ENCODE peak calls at places on chromosomes 12 and 14, in nine cellular contexts. F is lung, B is fibroblast of lung, I is tibial artery, P is endothelial cell of umbilical vein, X is uterus, U is suprapubic skin, A is psoas muscle, Q is adrenal gland. H is an unnamed sample. For H3K4me1, the result is how much of the 10 kb centered on the place peaks cover.

GRCh38 chr14:65302571-65303184 is 109.9 kb upstream of the FUT8 start:
- DNase-seq in F (no peak), A (no peak), X (no peak), P (no peak), U (no peak), B (no peak), Q (no peak), I (no peak), H (no peak)

GRCh38 chr12:132351751-132352495 is 22.5 kb upstream of the GALNT9 start:
- DNase-seq in X (no peak), A (peak), Q (no peak), B (no peak), P (no peak), U (no peak), F (no peak), I (no peak), H (no peak)

GRCh38 chr12:126784328-126784921 is 1482.5 kb upstream of the TMEM132C start:
- DNase-seq in X (no peak), B (no peak), I (no peak), F (no peak), P (no peak), U (no peak), Q (peak), A (no peak), H (no peak)

GRCh38 chr14:23551266-23552028 is at the start of gene ZFHX2:
- DNase-seq in U (no peak), A (peak), Q (peak), F (peak), I (peak), X (peak), P (peak), B (peak), H (peak)

GRCh38 chr14:29350496-29350895 is 577.2 kb downstream of the PRKD1 start:
- DNase-seq in F (no peak), A (no peak), U (no peak), I (no peak), P (no peak), X (no peak), Q (no peak), B (no peak), H (no peak)

GRCh38 chr12:32302218-32302826 is 97.0 kb upstream of the FGD4 start:
- DNase-seq in A (no peak), F (no peak), P (peak), I (no peak), X (no peak), Q (no peak), U (no peak), B (peak), H (no peak)

GRCh38 chr12:868722-869121 is 80.8 kb downstream of the RAD52 start:
- DNase-seq in Q (no peak), I (no peak), A (no peak), B (no peak), F (no peak), P (no peak), X (no peak), U (no peak), H (no peak)

GRCh38 chr14:95849761-95850160 is 26.9 kb upstream of the TUNAR start:
- DNase-seq in U (no peak), B (no peak), I (no peak), X (no peak), A (no peak), F (no peak), Q (no peak), P (no peak), H (peak)

GRCh38 chr14:33754264-33754663 is 196.6 kb downstream of the EGLN3 start:
- DNase-seq in I (no peak), F (no peak), P (no peak), B (no peak), A (no peak), Q (no peak), U (no peak), X (no peak), H (no peak)

GRCh38 chr12:105348561-105348960 is 18.1 kb downstream of the C12orf75 start:
- DNase-seq in U (no peak), B (peak), X (no peak), Q (no peak), P (no peak), F (no peak), I (no peak), A (no peak), H (no peak)

GRCh38 chr14:93090826-93091583 is 24.7 kb downstream of the ITPK1 start:
- DNase-seq in B (no peak), I (no peak), P (no peak), A (no peak), F (no peak), X (peak), U (no peak), Q (no peak), H (no peak)

GRCh38 chr12:75526655-75527511 is 15.5 kb upstream of the KRR1 start:
- DNase-seq in U (no peak), Q (no peak), I (no peak), A (no peak), X (no peak), P (peak), F (no peak), B (peak), H (no peak)

GRCh38 chr14:101355284-101355683 is 206.0 kb upstream of the DIO3 start:
- DNase-seq in B (no peak), Q (no peak), X (peak), I (no peak), A (no peak), F (peak), U (peak), P (no peak), H (peak)

GRCh38 chr14:28609228-28609828 is 157.3 kb upstream of the FOXG1 start:
- DNase-seq in F (no peak), B (peak), Q (peak), I (no peak), X (no peak), A (peak), U (no peak), P (peak), H (no peak)

GRCh38 chr14:95146079-95146771 is 11.1 kb downstream of the DICER1 start:
- DNase-seq in B (no peak), F (no peak), P (no peak), A (no peak), U (no peak), X (no peak), I (no peak), Q (no peak), H (no peak)

GRCh38 chr12:21169878-21170472 is 39.0 kb downstream of the SLCO1B1 start:
- DNase-seq in X (no peak), U (no peak), F (no peak), A (no peak), I (no peak), P (peak), B (peak), Q (no peak), H (no peak)

GRCh38 chr12:31343139-31343538 is 17.2 kb upstream of the SINHCAF start:
- DNase-seq in U (no peak), Q (no peak), P (no peak), F (no peak), I (no peak), B (no peak), X (no peak), A (no peak), H (no peak)

GRCh38 chr14:95946867-95947266 is 70.2 kb downstream of the TUNAR start:
- DNase-seq in I (no peak), A (no peak), F (no peak), Q (no peak), P (no peak), X (peak), U (no peak), B (no peak), H (no peak)

GRCh38 chr14:78153069-78153351 is 17.2 kb upstream of the NRXN3 start:
- DNase-seq in F (no peak), Q (no peak), I (no peak), U (no peak), A (no peak), P (no peak), X (no peak), B (no peak), H (no peak)

GRCh38 chr12:27999970-28000369 is 27.4 kb upstream of the PTHLH start:
- DNase-seq in A (no peak), P (no peak), U (no peak), I (no peak), B (no peak), X (no peak), Q (no peak), F (no peak), H (no peak)

GRCh38 chr14:31251028-31251958 is 43.7 kb upstream of the HECTD1 start:
- DNase-seq in F (no peak), I (no peak), B (no peak), A (no peak), X (no peak), Q (no peak), U (no peak), P (no peak), H (peak)

GRCh38 chr12:89208661-89209096 is 143.6 kb downstream of the DUSP6 start:
- DNase-seq in A (no peak), X (no peak), I (no peak), U (no peak), B (peak), P (no peak), F (no peak), Q (no peak), H (no peak)

GRCh38 chr14:91882776-91883175 is 15.4 kb upstream of the TC2N start:
- DNase-seq in A (no peak), I (no peak), U (no peak), B (no peak), X (no peak), P (no peak), Q (no peak), F (no peak), H (no peak)

GRCh38 chr12:91654087-91654486 is 471.5 kb upstream of the DCN start:
- DNase-seq in B (no peak), P (no peak), A (no peak), Q (no peak), U (no peak), F (no peak), X (no peak), I (no peak), H (no peak)

GRCh38 chr12:30753233-30753632 is 1.5 kb downstream of the CAPRIN2 start:
- DNase-seq in Q (no peak), F (no peak), A (no peak), P (peak), B (peak), X (no peak), I (no peak), U (no peak), H (no peak)

GRCh38 chr12:130713581-130713991 is 2.5 kb downstream of the RIMBP2 start:
- DNase-seq in P (no peak), Q (no peak), U (no peak), F (no peak), X (peak), A (no peak), B (no peak), I (no peak), H (no peak)

GRCh38 chr14:61308198-61308597 is 13.2 kb upstream of the PRKCH start:
- DNase-seq in U (no peak), P (peak), F (no peak), B (no peak), I (no peak), A (no peak), Q (no peak), X (no peak), H (no peak)

GRCh38 chr12:12590961-12591360 is 20.7 kb upstream of the CREBL2 start:
- DNase-seq in U (no peak), P (no peak), X (no peak), Q (no peak), I (no peak), A (no peak), B (no peak), F (no peak), H (no peak)

GRCh38 chr12:12585115-12585862 is 22.6 kb upstream of the DUSP16 start:
- DNase-seq in I (no peak), F (no peak), A (no peak), P (peak), U (no peak), X (no peak), Q (peak), B (no peak), H (no peak)

GRCh38 chr12:12587878-12588277 is 23.8 kb upstream of the CREBL2 start:
- DNase-seq in Q (no peak), U (no peak), F (no peak), I (no peak), B (no peak), P (no peak), A (no peak), X (no peak), H (no peak)

GRCh38 chr12:12583510-12583909 is 20.8 kb upstream of the DUSP16 start:
- DNase-seq in U (no peak), P (no peak), I (no peak), Q (no peak), F (no peak), A (no peak), X (no peak), B (no peak), H (no peak)

GRCh38 chr12:12586879-12587675 is 24.4 kb upstream of the DUSP16 start:
- DNase-seq in U (no peak), I (no peak), B (no peak), X (no peak), F (no peak), A (no peak), P (no peak), Q (peak), H (no peak)
- H3K4me1 ChIP-seq in U (under half), I (under half), B (under half), X (under half), F (under half), A (under half), P (under half), Q (under half), H (under half)

GRCh38 chr12:121626853-121627623 is 708 bp downstream of the ORAI1 start:
- DNase-seq in I (peak), A (peak), F (peak), B (peak), P (peak), Q (peak), U (peak), X (peak), H (peak)

GRCh38 chr12:121628536-121628935 is 2.2 kb downstream of the ORAI1 start:
- DNase-seq in A (no peak), P (no peak), B (no peak), F (no peak), X (no peak), U (no peak), Q (no peak), I (no peak), H (no peak)

GRCh38 chr12:121628037-121628436 is 1.7 kb downstream of the ORAI1 start:
- DNase-seq in U (no peak), B (no peak), Q (no peak), F (no peak), X (no peak), I (no peak), A (no peak), P (no peak), H (no peak)

GRCh38 chr12:121630791-121631190 is 4.5 kb downstream of the ORAI1 start:
- DNase-seq in F (no peak), X (no peak), A (no peak), U (no peak), P (no peak), Q (no peak), I (no peak), B (no peak), H (no peak)

GRCh38 chr12:121626087-121626852 is at the start of gene ORAI1:
- DNase-seq in P (peak), I (peak), F (peak), X (peak), B (peak), U (peak), Q (peak), A (peak), H (peak)
- TF ChIP-seq CTCF in P (no peak), I (no peak), F (no peak), X (peak), B (no peak), U (peak), Q (no peak), A (peak), H (no peak)

GRCh38 chr14:68981124-68981523 is 2.0 kb upstream of the ACTN1 start:
- DNase-seq in X (no peak), F (no peak), I (no peak), P (no peak), U (no peak), A (no peak), B (no peak), Q (no peak), H (no peak)
- H3K27ac ChIP-seq in X (peak), F (peak), I (peak), P (peak), U (no peak), A (no peak), B (peak), Q (no peak), H (no peak)

GRCh38 chr12:52235001-52235760 is 2.1 kb downstream of the KRT7 start:
- DNase-seq in X (no peak), A (peak), I (peak), U (peak), P (no peak), B (no peak), Q (no peak), F (no peak), H (no peak)
- H3K4me1 ChIP-seq in X (under half), A (under half), I (under half), U (under half), P (under half), B (under half), Q (under half), F (under half), H (under half)

GRCh38 chr14:21072102-21072501 is 2.0 kb downstream of the ARHGEF40 start:
- DNase-seq in B (peak), P (no peak), A (no peak), U (no peak), F (no peak), I (no peak), Q (no peak), X (no peak), H (peak)
- TF ChIP-seq CTCF in B (peak), P (no peak), A (no peak), U (no peak), F (no peak), I (peak), Q (peak), X (no peak), H (no peak)

GRCh38 chr12:50403001-50403440 is 2.3 kb downstream of the LARP4 start:
- DNase-seq in U (no peak), Q (no peak), P (no peak), I (no peak), B (no peak), X (no peak), A (no peak), F (no peak), H (no peak)
- H3K27ac ChIP-seq in U (peak), Q (peak), P (peak), I (peak), B (no peak), X (peak), A (peak), F (no peak), H (peak)

DNA sequence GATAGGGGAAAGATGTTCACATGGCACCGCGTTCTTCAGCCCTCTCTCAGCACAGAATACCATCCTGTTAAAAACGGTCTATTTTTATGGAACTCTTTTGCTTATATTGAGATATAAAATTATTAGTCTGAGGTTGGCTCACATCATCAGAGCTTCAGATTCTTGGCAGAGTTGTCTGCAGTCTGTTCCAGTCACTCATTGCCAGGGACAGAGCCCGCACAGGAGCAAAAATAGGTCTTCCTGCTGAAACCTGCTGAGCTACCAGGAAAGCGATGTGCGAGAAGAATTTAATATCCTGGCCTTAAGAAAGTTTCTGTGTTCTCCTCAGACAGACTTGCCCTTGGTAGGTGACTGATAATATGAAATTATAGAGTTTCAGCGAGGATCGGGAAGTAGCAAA is 249.8 kb downstream of the VRK1 start:
- DNase-seq in B (no peak), X (no peak), F (no peak), P (no peak), A (no peak), Q (no peak), U (no peak), I (no peak), H (no peak)
- H3K4me1 ChIP-seq in B (under half), X (under half), F (under half), P (under half), A (under half), Q (under half), U (under half), I (under half), H (under half)

DNA sequence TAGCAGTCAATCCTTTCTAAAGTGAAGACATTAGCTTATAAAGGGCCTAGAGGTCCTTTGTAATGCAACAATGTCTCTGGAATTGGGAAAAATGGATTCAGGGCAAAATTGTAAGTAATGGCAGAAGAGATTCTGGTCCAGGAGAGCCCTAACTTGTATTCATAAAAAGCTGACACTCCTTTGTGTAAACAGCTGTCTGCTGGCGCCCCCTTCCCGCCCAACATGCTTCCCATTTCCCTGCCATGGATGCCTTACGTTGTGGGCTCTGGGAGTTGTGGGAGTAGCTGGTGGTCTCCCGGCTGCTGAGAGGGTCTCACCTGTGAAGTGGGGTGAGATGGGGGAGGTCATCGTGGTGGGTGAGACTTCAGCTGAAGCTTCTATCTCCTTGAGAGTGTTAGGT is 2.3 kb downstream of the ACRBP start:
- DNase-seq in I (no peak), F (no peak), Q (no peak), U (no peak), X (peak), P (no peak), B (no peak), A (no peak), H (no peak)
- TF ChIP-seq CTCF in I (peak), F (no peak), Q (no peak), U (no peak), X (peak), P (peak), B (peak), A (peak), H (peak)

H was measured in right atrium auricular region.